ENCODE peak calls at places on chromosomes 2 and 18, in ten cellular contexts. R is IMR-90, J is OCI-LY7, U is right cardiac atrium, X is gastrocnemius medialis, D is astrocyte of the cerebellum, T is neural progenitor cell, N is A549, F is ovary, K is fibroblast of pulmonary artery. H is an unnamed sample.

GRCh38 chr18:37334494-37335125 is 231.0 kb downstream of the CELF4 start:
- DNase-seq in T (peak), K (peak), R (peak), U (no peak), X (no peak), F (peak), J (no peak), D (peak), N (no peak), H (peak)

GRCh38 chr18:3340682-3341097 is 78.8 kb downstream of the MYL12B start:
- DNase-seq in N (no peak), X (no peak), F (no peak), K (peak), R (peak), D (no peak), T (no peak), J (no peak), U (no peak), H (no peak)

GRCh38 chr2:18345848-18346247 is 214.6 kb downstream of the RDH14 start:
- DNase-seq in N (peak), U (no peak), R (peak), K (peak), T (no peak), J (no peak), D (no peak), F (no peak), X (no peak), H (no peak)

GRCh38 chr2:208265371-208265806 is 666 bp upstream of the PIKFYVE start:
- DNase-seq in K (peak), N (no peak), F (no peak), J (peak), R (peak), D (no peak), X (no peak), T (peak), U (peak), H (no peak)

GRCh38 chr2:164178835-164179470 is 442.3 kb downstream of the GRB14 start:
- DNase-seq in N (no peak), F (no peak), R (peak), D (no peak), J (no peak), T (no peak), K (no peak), X (no peak), U (no peak), H (no peak)

GRCh38 chr2:96809951-96810782 is 5.9 kb upstream of the CNNM3 start:
- DNase-seq in X (no peak), R (no peak), D (no peak), T (no peak), U (no peak), N (no peak), F (no peak), K (no peak), J (no peak), H (no peak)

GRCh38 chr2:85132834-85133637 is at the start of gene TCF7L1:
- DNase-seq in K (peak), T (peak), X (peak), F (peak), J (no peak), U (peak), R (peak), D (peak), N (peak), H (peak)

GRCh38 chr2:189096769-189097447 is 82.7 kb downstream of the COL5A2 start:
- DNase-seq in K (peak), T (no peak), D (peak), R (peak), J (no peak), F (no peak), U (no peak), N (peak), X (no peak), H (peak)

GRCh38 chr2:100417745-100418090 is 250 bp upstream of the CHST10 start:
- DNase-seq in X (no peak), T (no peak), N (no peak), J (no peak), D (no peak), U (no peak), K (peak), F (no peak), R (no peak), H (no peak)

GRCh38 chr2:18519991-18520604 is 40.4 kb downstream of the RDH14 start:
- DNase-seq in R (no peak), D (no peak), U (peak), N (no peak), J (no peak), K (no peak), T (no peak), X (no peak), F (no peak), H (no peak)

GRCh38 chr18:37322497-37323035 is 243.0 kb downstream of the CELF4 start:
- DNase-seq in K (peak), F (peak), U (no peak), X (no peak), N (peak), D (no peak), J (peak), R (peak), T (peak), H (no peak)

GRCh38 chr2:45649457-45649854 is 2.0 kb upstream of the PRKCE start:
- DNase-seq in N (no peak), U (no peak), F (no peak), K (no peak), D (no peak), T (peak), X (no peak), R (peak), J (peak), H (no peak)

GRCh38 chr2:134792147-134792546 is 46.3 kb upstream of the ACMSD start:
- DNase-seq in T (no peak), D (no peak), F (no peak), R (no peak), U (no peak), N (no peak), K (no peak), X (no peak), J (no peak), H (no peak)

GRCh38 chr18:55384551-55385275 is 203.3 kb downstream of the TCF4 start:
- DNase-seq in K (peak), F (no peak), D (no peak), T (peak), R (peak), X (no peak), N (peak), U (no peak), J (peak), H (no peak)

GRCh38 chr18:23547806-23548205 is 38.5 kb downstream of the NPC1 start:
- DNase-seq in R (no peak), K (no peak), D (no peak), T (no peak), U (no peak), N (peak), J (no peak), X (no peak), F (no peak), H (no peak)

GRCh38 chr18:62486290-62486964 is 36.4 kb upstream of the ZCCHC2 start:
- DNase-seq in T (no peak), R (peak), D (no peak), J (no peak), F (no peak), X (no peak), N (peak), U (no peak), K (peak), H (no peak)

GRCh38 chr2:33395660-33396249 is 80.7 kb upstream of the RASGRP3 start:
- DNase-seq in T (peak), J (peak), N (peak), K (peak), U (no peak), R (peak), F (no peak), X (no peak), D (no peak), H (no peak)

GRCh38 chr2:136920652-136921333 is 155.4 kb downstream of the THSD7B start:
- DNase-seq in N (no peak), U (peak), R (no peak), K (no peak), J (no peak), F (no peak), D (no peak), T (peak), X (no peak), H (no peak)

GRCh38 chr2:19365126-19365525 is 6.7 kb upstream of the OSR1 start:
- DNase-seq in K (no peak), N (no peak), U (no peak), D (no peak), J (no peak), T (no peak), F (no peak), X (no peak), R (no peak), H (no peak)

GRCh38 chr18:35089918-35090550 is 48.8 kb downstream of the MAPRE2 start:
- DNase-seq in J (no peak), D (no peak), U (no peak), T (no peak), N (no peak), R (no peak), X (no peak), K (no peak), F (no peak), H (no peak)

GRCh38 chr2:109295781-109296117 is 166.7 kb downstream of the SH3RF3 start:
- DNase-seq in N (no peak), D (no peak), U (no peak), X (no peak), J (no peak), T (no peak), R (no peak), F (no peak), K (no peak), H (no peak)

GRCh38 chr2:2572393-2573204 is 241.5 kb upstream of the MYT1L start:
- DNase-seq in F (no peak), U (no peak), K (no peak), R (no peak), J (no peak), T (no peak), X (no peak), N (no peak), D (no peak), H (no peak)

GRCh38 chr18:57621252-57621607 is 406 bp downstream of the NARS1 start:
- DNase-seq in U (no peak), J (peak), D (no peak), F (no peak), N (no peak), R (no peak), T (no peak), K (peak), X (peak), H (no peak)

GRCh38 chr2:232698552-232699091 is 1.5 kb downstream of the GIGYF2 start:
- DNase-seq in F (no peak), T (no peak), X (no peak), R (no peak), D (no peak), U (no peak), K (no peak), N (no peak), J (no peak), H (no peak)

GRCh38 chr2:97958184-97958583 is 37.6 kb downstream of the TMEM131 start:
- DNase-seq in U (no peak), D (no peak), N (no peak), K (no peak), J (peak), T (no peak), R (no peak), F (no peak), X (no peak), H (no peak)

GRCh38 chr2:215775106-215775505 is 238.2 kb downstream of the MREG start:
- DNase-seq in X (no peak), U (no peak), K (no peak), J (no peak), T (no peak), N (no peak), F (no peak), D (no peak), R (no peak), H (no peak)

DNA sequence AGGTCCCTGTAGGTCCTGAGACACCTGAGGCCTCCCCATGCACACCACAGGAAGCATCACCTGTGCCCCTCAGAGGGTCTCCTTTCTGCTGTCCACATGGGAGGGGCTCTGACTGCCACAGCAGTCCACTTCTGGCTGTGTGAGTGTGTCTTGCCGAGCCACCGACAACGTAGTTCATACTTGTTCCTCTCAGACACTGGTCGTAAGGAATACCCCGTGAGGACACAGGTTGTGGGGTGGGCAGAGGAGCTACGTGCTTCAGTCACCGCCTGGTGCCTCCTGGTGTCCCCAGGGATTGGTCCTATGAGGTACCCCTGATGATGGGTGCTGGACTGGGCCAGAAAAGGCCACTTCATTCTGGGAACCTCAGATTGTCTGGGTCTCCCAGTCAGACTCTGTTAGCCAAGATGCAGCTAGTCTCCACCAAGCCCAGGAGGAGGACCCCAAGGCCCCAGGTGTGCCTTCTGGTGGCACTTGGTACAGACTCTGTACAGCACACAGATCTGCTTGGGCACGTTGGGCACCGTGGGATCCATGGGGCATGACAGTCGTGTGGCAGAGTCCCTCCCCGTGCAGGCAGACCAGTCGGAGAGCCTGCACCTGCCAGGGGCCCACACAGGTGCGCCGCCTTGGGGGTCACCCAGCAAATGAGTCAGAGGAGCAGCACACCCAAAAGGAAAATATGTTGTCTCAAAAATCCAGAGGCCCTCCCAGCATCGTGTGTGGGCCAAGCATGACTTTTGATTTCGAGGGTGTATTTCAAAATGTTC is 2.5 kb downstream of the ARHGEF4 start:
- DNase-seq in J (no peak), N (no peak), R (no peak), K (no peak), U (no peak), T (no peak), X (no peak), D (no peak), F (no peak), H (no peak)
- H3K4me3 ChIP-seq in J (no peak), N (no peak), R (no peak), K (no peak), U (no peak), T (no peak), X (no peak), D (no peak), F (no peak), H (no peak)

DNA sequence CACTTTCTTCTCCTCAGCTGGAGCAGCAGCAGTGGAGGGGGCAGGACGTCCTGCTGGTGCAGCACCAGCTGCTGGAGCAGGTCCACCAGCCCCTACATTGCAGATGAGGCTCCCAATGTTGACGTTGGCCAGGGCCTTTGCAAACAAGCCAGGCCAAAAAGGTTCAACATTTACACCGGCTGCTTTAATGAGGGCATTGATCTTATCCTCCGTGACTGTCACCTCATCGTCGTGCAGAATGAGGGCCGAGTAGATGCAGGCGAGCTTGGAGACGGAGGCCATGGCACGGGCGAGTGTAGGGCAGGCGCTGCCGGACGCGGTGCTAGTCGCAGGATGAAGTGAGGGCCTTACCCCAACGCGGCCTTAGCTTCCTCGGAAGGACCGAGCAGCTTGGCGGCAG is 12.5 kb downstream of the HOXD1 start:
- DNase-seq in R (no peak), X (no peak), T (no peak), J (no peak), F (no peak), K (no peak), N (no peak), D (no peak), U (no peak), H (no peak)
- H3K4me3 ChIP-seq in R (no peak), X (no peak), T (no peak), J (no peak), F (no peak), K (no peak), N (no peak), D (no peak), U (no peak), H (no peak)

GRCh38 chr18:48937869-48938750 is 12.7 kb downstream of the SMAD7 start:
- DNase-seq in T (no peak), X (no peak), N (no peak), F (peak), J (no peak), K (peak), R (no peak), U (peak), D (no peak), H (no peak)
- H3K4me3 ChIP-seq in T (no peak), X (no peak), N (no peak), F (no peak), J (no peak), K (no peak), R (no peak), U (peak), D (no peak), H (no peak)

DNA sequence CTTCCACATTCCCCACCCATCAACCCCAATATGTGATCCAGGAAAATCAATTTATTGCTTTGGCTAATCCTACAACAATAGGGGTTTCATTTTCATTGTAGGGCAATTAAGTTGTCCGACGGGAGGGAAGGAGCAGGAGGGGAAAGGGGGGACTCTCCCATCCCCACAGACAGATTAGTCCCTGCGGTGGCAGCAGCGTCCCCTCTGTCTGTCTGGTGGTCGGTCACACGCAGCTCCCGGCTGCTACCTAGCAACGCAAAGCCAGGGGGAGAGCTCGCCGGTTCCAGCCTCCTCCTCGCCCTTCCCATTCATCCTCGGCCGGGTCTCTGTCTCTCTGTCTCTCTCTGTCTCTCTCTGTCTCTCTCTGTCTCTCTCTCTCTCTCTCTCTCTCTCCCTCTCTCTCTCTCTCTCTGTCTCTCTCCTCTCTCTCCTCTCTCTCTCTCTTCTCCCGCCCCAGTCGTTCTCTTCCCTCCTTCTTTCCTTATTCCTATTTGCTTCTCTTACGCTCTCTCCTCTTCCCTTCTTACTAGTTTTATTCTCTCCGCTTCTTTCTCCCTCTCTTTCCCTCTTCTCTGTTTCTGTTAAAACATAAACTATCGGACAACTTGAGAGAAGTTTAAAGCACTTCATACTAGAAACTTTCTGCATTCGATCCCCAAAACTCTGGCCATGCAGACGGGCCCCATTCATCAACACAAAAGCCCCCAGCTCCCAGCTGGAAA is 1.2 kb downstream of the LRP2 start:
- DNase-seq in K (no peak), D (no peak), X (no peak), J (no peak), F (no peak), N (no peak), U (no peak), T (peak), R (no peak), H (no peak)
- H3K4me3 ChIP-seq in K (no peak), D (peak), X (peak), J (no peak), F (peak), N (peak), U (peak), T (peak), R (no peak), H (no peak)

GRCh38 chr2:69311017-69311416 is 76.0 kb downstream of the GFPT1 start:
- DNase-seq in U (no peak), R (peak), D (no peak), K (no peak), N (no peak), J (no peak), F (no peak), X (no peak), T (no peak), H (no peak)

GRCh38 chr2:69316550-69316949 is 70.5 kb downstream of the GFPT1 start:
- DNase-seq in R (no peak), K (no peak), T (no peak), X (no peak), N (no peak), U (no peak), F (no peak), J (no peak), D (no peak), H (no peak)

GRCh38 chr2:69309336-69310048 is 77.5 kb downstream of the GFPT1 start:
- DNase-seq in U (peak), X (no peak), D (no peak), J (no peak), T (no peak), K (peak), F (peak), N (peak), R (peak), H (no peak)

GRCh38 chr2:69310267-69310666 is 76.8 kb downstream of the GFPT1 start:
- DNase-seq in T (no peak), F (peak), R (no peak), J (no peak), K (no peak), D (no peak), U (peak), X (no peak), N (no peak), H (no peak)

GRCh38 chr2:69315160-69315761 is 71.8 kb downstream of the GFPT1 start:
- DNase-seq in D (no peak), J (no peak), R (no peak), K (no peak), U (no peak), T (no peak), F (no peak), X (no peak), N (no peak), H (no peak)
- H3K4me3 ChIP-seq in D (no peak), J (no peak), R (no peak), K (no peak), U (no peak), T (no peak), F (no peak), X (no peak), N (no peak), H (no peak)

DNA sequence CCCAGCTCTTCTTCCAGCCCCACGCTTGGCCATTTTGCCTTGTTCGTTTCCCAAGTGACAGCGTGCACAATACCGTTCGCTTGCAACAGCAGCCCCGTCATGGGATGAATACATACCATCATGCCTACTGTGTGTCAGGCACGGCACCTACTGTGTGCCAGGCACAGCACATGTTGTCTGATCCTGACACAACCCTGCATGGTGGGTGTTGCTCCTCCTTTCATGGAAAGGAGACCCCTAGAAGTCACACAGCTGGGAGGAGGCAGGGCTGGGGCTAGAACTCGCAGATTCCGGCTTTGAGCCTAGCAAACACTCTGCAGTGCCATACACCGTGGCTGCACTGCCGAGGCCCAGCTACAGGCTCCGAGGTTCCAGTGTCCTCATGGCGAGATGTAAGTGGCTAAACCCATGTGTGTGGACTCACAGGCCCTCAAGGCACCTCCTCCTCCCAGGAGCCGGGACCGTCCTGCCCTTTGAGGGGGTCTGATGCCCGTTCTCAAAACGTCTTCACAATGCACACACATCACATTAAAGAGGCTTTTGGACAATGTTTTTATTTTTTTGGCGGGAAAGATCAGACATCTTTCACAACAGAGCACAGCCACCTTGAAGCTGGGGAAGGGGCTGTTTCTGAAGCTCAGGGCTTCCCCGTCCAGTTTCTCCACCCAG is 65.1 kb downstream of the HS1BP3 start:
- DNase-seq in D (no peak), X (no peak), K (no peak), F (no peak), T (no peak), U (peak), N (no peak), R (no peak), J (no peak), H (no peak)
- H3K4me3 ChIP-seq in D (no peak), X (no peak), K (no peak), F (no peak), T (no peak), U (no peak), N (no peak), R (no peak), J (no peak), H (no peak)

DNA sequence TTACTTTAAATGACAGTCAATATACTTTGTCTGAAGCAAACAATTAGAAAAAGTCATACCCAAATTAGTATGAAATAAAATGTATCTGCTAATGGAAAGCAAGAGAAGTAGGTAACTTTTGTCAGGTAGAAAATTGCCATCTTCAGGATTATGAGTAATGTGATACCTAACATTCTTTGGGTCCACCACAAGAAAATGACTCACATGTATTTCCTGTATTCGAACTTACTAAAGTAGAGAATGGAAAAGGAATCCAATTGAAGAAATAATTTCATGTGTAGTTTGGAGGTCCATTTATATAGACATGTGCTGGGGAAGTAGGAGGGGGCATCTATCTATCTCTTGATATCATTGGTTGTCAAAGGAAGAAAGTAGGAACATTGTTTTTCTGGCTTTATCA is 636.2 kb upstream of the CHAC2 start:
- DNase-seq in D (peak), K (peak), X (no peak), T (no peak), F (no peak), N (no peak), U (no peak), R (peak), J (no peak), H (no peak)
- H3K4me3 ChIP-seq in D (no peak), K (no peak), X (no peak), T (no peak), F (no peak), N (no peak), U (no peak), R (no peak), J (no peak), H (no peak)

H was measured in BJ.